ENCODE peak calls at places on chromosomes 7 and 10, in six cellular contexts. One of them, this sample, is unnamed.

GRCh38 chr10:97743169-97743945 is 6.4 kb downstream of the ZFYVE27 start:
- DNase-seq in transverse colon: no peak
- DNase-seq in esophagus squamous epithelium: no peak
- DNase-seq in ovary: no peak
- DNase-seq in IMR-90: no peak
- DNase-seq in prostate gland: no peak
- DNase-seq in this sample: no peak

GRCh38 chr10:4775808-4776207 is 50.2 kb upstream of the AKR1E2 start:
- DNase-seq in IMR-90: peak
- DNase-seq in ovary: no peak
- DNase-seq in transverse colon: no peak
- DNase-seq in prostate gland: no peak
- DNase-seq in esophagus squamous epithelium: no peak
- DNase-seq in this sample: no peak

GRCh38 chr10:130459851-130460490 is 323.8 kb downstream of the GLRX3 start:
- DNase-seq in IMR-90: no peak
- DNase-seq in transverse colon: no peak
- DNase-seq in prostate gland: no peak
- DNase-seq in esophagus squamous epithelium: no peak
- DNase-seq in ovary: no peak
- DNase-seq in this sample: no peak

GRCh38 chr7:45524373-45524913 is 49.7 kb upstream of the ADCY1 start:
- DNase-seq in esophagus squamous epithelium: no peak
- DNase-seq in IMR-90: no peak
- DNase-seq in transverse colon: no peak
- DNase-seq in ovary: no peak
- DNase-seq in prostate gland: no peak
- DNase-seq in this sample: no peak

GRCh38 chr7:85508642-85509429 is 322.0 kb upstream of the SEMA3D start:
- DNase-seq in prostate gland: no peak
- DNase-seq in esophagus squamous epithelium: no peak
- DNase-seq in ovary: no peak
- DNase-seq in IMR-90: peak
- DNase-seq in transverse colon: no peak
- DNase-seq in this sample: no peak

GRCh38 chr7:36475371-36475770 is 85.7 kb downstream of the ANLN start:
- DNase-seq in transverse colon: no peak
- DNase-seq in ovary: no peak
- DNase-seq in IMR-90: no peak
- DNase-seq in prostate gland: no peak
- DNase-seq in esophagus squamous epithelium: no peak
- DNase-seq in this sample: no peak

GRCh38 chr7:99437946-99438572 is 539 bp downstream of the PTCD1 start:
- DNase-seq in transverse colon: no peak
- DNase-seq in ovary: peak
- DNase-seq in IMR-90: no peak
- DNase-seq in esophagus squamous epithelium: no peak
- DNase-seq in prostate gland: no peak
- DNase-seq in this sample: no peak

GRCh38 chr10:44913312-44914079 is 2.4 kb downstream of the TMEM72 start:
- DNase-seq in IMR-90: no peak
- DNase-seq in prostate gland: no peak
- DNase-seq in esophagus squamous epithelium: no peak
- DNase-seq in ovary: no peak
- DNase-seq in transverse colon: no peak
- DNase-seq in this sample: no peak

GRCh38 chr7:2399848-2400587 is 3.4 kb upstream of the CHST12 start:
- DNase-seq in esophagus squamous epithelium: no peak
- DNase-seq in prostate gland: peak
- DNase-seq in IMR-90: peak
- DNase-seq in ovary: peak
- DNase-seq in transverse colon: peak
- DNase-seq in this sample: peak

GRCh38 chr7:111108526-111108925 is 17.6 kb downstream of the LRRN3 start:
- DNase-seq in ovary: no peak
- DNase-seq in esophagus squamous epithelium: no peak
- DNase-seq in IMR-90: peak
- DNase-seq in transverse colon: no peak
- DNase-seq in prostate gland: no peak
- DNase-seq in this sample: no peak

GRCh38 chr10:121747163-121747775 is 149.0 kb upstream of the FGFR2 start:
- DNase-seq in IMR-90: no peak
- DNase-seq in prostate gland: no peak
- DNase-seq in transverse colon: no peak
- DNase-seq in esophagus squamous epithelium: no peak
- DNase-seq in ovary: no peak
- DNase-seq in this sample: no peak

GRCh38 chr10:127527891-127528290 is 21.2 kb upstream of the NPS start:
- DNase-seq in IMR-90: no peak
- DNase-seq in prostate gland: no peak
- DNase-seq in ovary: peak
- DNase-seq in esophagus squamous epithelium: no peak
- DNase-seq in transverse colon: no peak
- DNase-seq in this sample: no peak

GRCh38 chr10:130992802-130993523 is 318.6 kb downstream of the TCERG1L start:
- DNase-seq in transverse colon: no peak
- DNase-seq in prostate gland: no peak
- DNase-seq in esophagus squamous epithelium: no peak
- DNase-seq in IMR-90: no peak
- DNase-seq in ovary: no peak
- DNase-seq in this sample: no peak

GRCh38 chr10:70650751-70651150 is 21.6 kb upstream of the ADAMTS14 start:
- DNase-seq in ovary: no peak
- DNase-seq in transverse colon: no peak
- DNase-seq in IMR-90: no peak
- DNase-seq in esophagus squamous epithelium: no peak
- DNase-seq in prostate gland: no peak
- DNase-seq in this sample: no peak

GRCh38 chr10:71068811-71069411 is 143.5 kb upstream of the UNC5B start:
- DNase-seq in transverse colon: no peak
- DNase-seq in ovary: no peak
- DNase-seq in prostate gland: no peak
- DNase-seq in esophagus squamous epithelium: no peak
- DNase-seq in IMR-90: peak
- DNase-seq in this sample: peak

GRCh38 chr10:132451506-132452215 is 54.7 kb downstream of the PWWP2B start:
- DNase-seq in esophagus squamous epithelium: no peak
- DNase-seq in ovary: peak
- DNase-seq in prostate gland: no peak
- DNase-seq in transverse colon: peak
- DNase-seq in IMR-90: no peak
- DNase-seq in this sample: no peak

GRCh38 chr10:46282460-46283216 is 4.2 kb upstream of the ANTXRL start:
- DNase-seq in esophagus squamous epithelium: no peak
- DNase-seq in ovary: peak
- DNase-seq in prostate gland: peak
- DNase-seq in IMR-90: peak
- DNase-seq in transverse colon: peak
- DNase-seq in this sample: peak

GRCh38 chr10:13201132-13201531 is 33.0 kb downstream of the UCMA start:
- DNase-seq in ovary: no peak
- DNase-seq in prostate gland: no peak
- DNase-seq in IMR-90: peak
- DNase-seq in esophagus squamous epithelium: no peak
- DNase-seq in transverse colon: no peak
- DNase-seq in this sample: no peak

GRCh38 chr7:74606101-74606908 is 51.2 kb upstream of the GTF2I start:
- DNase-seq in prostate gland: peak
- DNase-seq in IMR-90: no peak
- DNase-seq in ovary: no peak
- DNase-seq in esophagus squamous epithelium: no peak
- DNase-seq in transverse colon: peak
- DNase-seq in this sample: peak

GRCh38 chr7:136133491-136133990 is 156.4 kb upstream of the MTPN start:
- DNase-seq in IMR-90: peak
- DNase-seq in ovary: no peak
- DNase-seq in esophagus squamous epithelium: no peak
- DNase-seq in prostate gland: no peak
- DNase-seq in transverse colon: no peak
- DNase-seq in this sample: no peak

GRCh38 chr10:23035569-23035968 is 59.8 kb upstream of the MSRB2 start:
- DNase-seq in IMR-90: no peak
- DNase-seq in transverse colon: no peak
- DNase-seq in esophagus squamous epithelium: no peak
- DNase-seq in prostate gland: no peak
- DNase-seq in ovary: no peak
- DNase-seq in this sample: no peak

GRCh38 chr7:50711271-50712175 is 71.2 kb downstream of the GRB10 start:
- DNase-seq in prostate gland: peak
- DNase-seq in IMR-90: peak
- DNase-seq in transverse colon: no peak
- DNase-seq in esophagus squamous epithelium: no peak
- DNase-seq in ovary: no peak
- DNase-seq in this sample: peak

GRCh38 chr10:100972904-100973535 is 3.7 kb downstream of the SEMA4G start:
- DNase-seq in prostate gland: no peak
- DNase-seq in transverse colon: no peak
- DNase-seq in esophagus squamous epithelium: no peak
- DNase-seq in IMR-90: no peak
- DNase-seq in ovary: no peak
- DNase-seq in this sample: no peak

GRCh38 chr7:27933691-27934565 is 194.0 kb downstream of the TAX1BP1 start:
- DNase-seq in esophagus squamous epithelium: no peak
- DNase-seq in ovary: no peak
- DNase-seq in transverse colon: no peak
- DNase-seq in IMR-90: no peak
- DNase-seq in prostate gland: no peak
- DNase-seq in this sample: no peak

GRCh38 chr7:149181136-149181790 is 14.1 kb upstream of the ZNF282 start:
- DNase-seq in esophagus squamous epithelium: no peak
- DNase-seq in IMR-90: no peak
- DNase-seq in prostate gland: no peak
- DNase-seq in transverse colon: no peak
- DNase-seq in ovary: no peak
- DNase-seq in this sample: no peak

GRCh38 chr10:131250454-131251145 is 60.9 kb downstream of the TCERG1L start:
- DNase-seq in esophagus squamous epithelium: no peak
- DNase-seq in prostate gland: no peak
- DNase-seq in IMR-90: no peak
- DNase-seq in transverse colon: no peak
- DNase-seq in ovary: no peak
- DNase-seq in this sample: no peak

DNA sequence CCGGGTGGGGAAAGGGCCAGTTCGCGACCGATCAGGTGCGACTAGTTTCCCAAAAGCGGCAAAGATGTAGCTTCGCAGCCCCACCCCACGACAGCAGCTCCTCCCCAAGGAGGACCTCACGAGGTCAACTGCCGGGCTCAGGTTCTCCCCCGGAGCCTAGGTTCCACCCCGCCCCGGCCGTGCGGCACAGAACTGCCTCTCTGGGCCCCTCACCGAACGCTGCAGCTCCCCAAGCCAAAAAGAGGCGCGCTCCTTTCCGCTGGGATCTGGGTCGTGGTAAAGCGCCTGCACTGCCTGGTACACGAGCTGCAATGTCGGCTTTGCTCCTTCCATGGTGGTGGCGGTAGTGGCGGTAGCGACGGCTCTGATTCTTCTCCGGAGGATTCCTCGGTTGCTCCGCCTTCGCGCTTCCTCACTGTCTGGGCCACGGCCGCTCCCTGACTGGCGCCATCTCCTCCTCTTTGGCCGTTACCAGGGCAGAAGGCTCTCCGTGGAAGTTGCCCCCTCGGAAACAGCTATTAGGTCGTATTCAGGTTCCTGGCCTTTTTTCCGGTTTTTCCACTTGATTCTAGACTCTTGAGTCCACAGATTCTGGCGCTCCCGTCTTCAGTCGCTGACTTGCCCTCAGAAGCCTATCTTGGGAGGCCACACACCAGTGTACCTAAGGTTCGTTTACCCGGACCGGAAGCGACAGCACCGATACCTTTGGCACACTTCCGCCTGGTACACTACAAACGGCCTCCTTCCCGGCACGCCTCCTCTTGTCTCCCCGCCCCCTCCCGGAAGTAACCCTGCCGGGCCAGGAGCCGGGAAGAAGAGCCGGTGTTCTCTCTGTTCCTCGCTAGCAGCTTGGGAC is at the start of gene TNPO3:
- DNase-seq in esophagus squamous epithelium: peak
- DNase-seq in transverse colon: peak
- DNase-seq in IMR-90: peak
- DNase-seq in prostate gland: peak
- DNase-seq in ovary: peak
- DNase-seq in this sample: peak
- TF ChIP-seq POLR2A in esophagus squamous epithelium: peak
- TF ChIP-seq POLR2A in transverse colon: peak
- TF ChIP-seq POLR2A in IMR-90: peak
- TF ChIP-seq POLR2A in prostate gland: peak
- TF ChIP-seq POLR2A in ovary: peak
- TF ChIP-seq POLR2A in this sample: peak

DNA sequence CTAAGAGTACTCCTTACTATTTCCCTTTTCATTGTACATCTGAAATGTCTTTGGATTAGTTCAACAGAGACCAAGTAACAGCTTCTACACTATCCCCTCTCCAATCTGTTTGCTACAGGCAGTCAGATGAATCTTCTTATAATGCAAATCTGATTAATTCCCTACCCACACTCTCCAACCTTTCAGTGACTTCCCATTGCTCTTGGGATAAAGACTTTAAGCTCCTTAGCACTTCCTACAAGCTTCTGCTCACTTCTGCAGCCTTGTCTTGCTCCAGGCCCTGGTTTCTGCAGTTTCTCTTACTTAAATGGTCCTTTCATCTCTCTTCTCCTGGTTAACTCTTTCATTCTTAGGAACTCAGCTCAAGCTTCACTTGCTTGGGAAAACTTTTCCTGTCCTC is 65.2 kb upstream of the FEZF1 start:
- DNase-seq in ovary: no peak
- DNase-seq in esophagus squamous epithelium: no peak
- DNase-seq in prostate gland: no peak
- DNase-seq in transverse colon: no peak
- DNase-seq in IMR-90: no peak
- DNase-seq in this sample: no peak
- TF ChIP-seq POLR2A in ovary: no peak
- TF ChIP-seq POLR2A in esophagus squamous epithelium: no peak
- TF ChIP-seq POLR2A in prostate gland: no peak
- TF ChIP-seq POLR2A in transverse colon: no peak
- TF ChIP-seq POLR2A in IMR-90: no peak
- TF ChIP-seq POLR2A in this sample: no peak

GRCh38 chr10:43389867-43390266 is 18.4 kb downstream of the FXYD4 start:
- DNase-seq in esophagus squamous epithelium: no peak
- DNase-seq in ovary: no peak
- DNase-seq in prostate gland: no peak
- DNase-seq in transverse colon: no peak
- DNase-seq in IMR-90: no peak
- DNase-seq in this sample: peak
- TF ChIP-seq POLR2A in esophagus squamous epithelium: no peak
- TF ChIP-seq POLR2A in ovary: no peak
- TF ChIP-seq POLR2A in prostate gland: no peak
- TF ChIP-seq POLR2A in transverse colon: no peak
- TF ChIP-seq POLR2A in IMR-90: no peak
- TF ChIP-seq POLR2A in this sample: no peak

GRCh38 chr10:49784631-49785030 is 22.5 kb upstream of the OGDHL start:
- DNase-seq in transverse colon: no peak
- DNase-seq in prostate gland: no peak
- DNase-seq in ovary: no peak
- DNase-seq in IMR-90: no peak
- DNase-seq in esophagus squamous epithelium: no peak
- DNase-seq in this sample: no peak

GRCh38 chr10:49781247-49781646 is 19.1 kb upstream of the OGDHL start:
- DNase-seq in prostate gland: no peak
- DNase-seq in IMR-90: peak
- DNase-seq in transverse colon: no peak
- DNase-seq in ovary: no peak
- DNase-seq in esophagus squamous epithelium: no peak
- DNase-seq in this sample: no peak

GRCh38 chr10:49778197-49778596 is 16.1 kb upstream of the OGDHL start:
- DNase-seq in IMR-90: no peak
- DNase-seq in transverse colon: no peak
- DNase-seq in ovary: no peak
- DNase-seq in prostate gland: no peak
- DNase-seq in esophagus squamous epithelium: no peak
- DNase-seq in this sample: no peak

GRCh38 chr10:49783645-49784044 is 21.5 kb upstream of the OGDHL start:
- DNase-seq in ovary: no peak
- DNase-seq in transverse colon: no peak
- DNase-seq in prostate gland: no peak
- DNase-seq in esophagus squamous epithelium: no peak
- DNase-seq in IMR-90: no peak
- DNase-seq in this sample: no peak
- TF ChIP-seq POLR2A in ovary: no peak
- TF ChIP-seq POLR2A in transverse colon: no peak
- TF ChIP-seq POLR2A in prostate gland: no peak
- TF ChIP-seq POLR2A in esophagus squamous epithelium: no peak
- TF ChIP-seq POLR2A in IMR-90: no peak
- TF ChIP-seq POLR2A in this sample: no peak

This sample was measured in gastrocnemius medialis.